ENCODE peak calls at places on chromosomes 7 and 10, in eight cellular contexts. Z is OCI-M1, U is PC-3, R is A549, H is cerebellum, N is PC-9, M is NCI-H1436, C is nucleus accumbens. Y is an unnamed sample.

GRCh38 chr7:64035388-64035787 is 9.8 kb upstream of the ZNF727 start:
- DNase-seq in M (no peak), H (no peak), Z (no peak), N (no peak), C (no peak), R (no peak), U (no peak), Y (no peak)

GRCh38 chr7:123769371-123769770 is 20.6 kb upstream of the WASL start:
- DNase-seq in Z (no peak), H (no peak), N (no peak), R (peak), U (peak), M (no peak), C (no peak), Y (no peak)

GRCh38 chr10:92834331-92834730 is 14.0 kb upstream of the EXOC6 start:
- DNase-seq in R (no peak), N (no peak), U (no peak), Z (no peak), H (no peak), C (no peak), M (no peak), Y (no peak)

GRCh38 chr7:130959743-130960207 is 225.8 kb upstream of the KLF14 start:
- DNase-seq in U (peak), C (no peak), H (no peak), Z (peak), R (peak), M (no peak), N (no peak), Y (no peak)

GRCh38 chr7:2893411-2893861 is 49.3 kb upstream of the GNA12 start:
- DNase-seq in N (no peak), R (no peak), M (no peak), H (no peak), Z (no peak), C (no peak), U (no peak), Y (no peak)

GRCh38 chr10:5888843-5889623 is 660 bp downstream of the ANKRD16 start:
- DNase-seq in N (no peak), Z (peak), H (no peak), M (peak), R (no peak), C (no peak), U (peak), Y (no peak)

GRCh38 chr7:28688651-28689050 is 269.5 kb downstream of the TRIL start:
- DNase-seq in C (no peak), Z (no peak), R (no peak), M (no peak), U (peak), H (no peak), N (no peak), Y (no peak)

GRCh38 chr7:150685219-150686029 is at the start of gene GIMAP2:
- DNase-seq in H (no peak), M (no peak), Z (peak), N (no peak), U (peak), C (no peak), R (no peak), Y (peak)

GRCh38 chr7:78770422-78771410 is 682.8 kb downstream of the MAGI2 start:
- DNase-seq in M (no peak), Z (no peak), U (no peak), H (peak), R (no peak), C (peak), N (no peak), Y (peak)

GRCh38 chr7:137127058-137127457 is 216.5 kb downstream of the PTN start:
- DNase-seq in N (no peak), U (no peak), M (no peak), Z (no peak), R (no peak), H (no peak), C (no peak), Y (no peak)

GRCh38 chr10:92712016-92712889 is 22.5 kb downstream of the HHEX start:
- DNase-seq in N (no peak), C (no peak), U (no peak), M (no peak), Z (no peak), H (no peak), R (no peak), Y (no peak)

GRCh38 chr7:142553216-142553615 is 196.1 kb upstream of the PRSS1 start:
- DNase-seq in N (peak), R (no peak), M (no peak), C (no peak), Z (no peak), H (no peak), U (peak), Y (no peak)

GRCh38 chr7:158584392-158584791 is 3.2 kb downstream of the PTPRN2 start:
- DNase-seq in U (no peak), R (no peak), Z (no peak), M (no peak), N (no peak), C (no peak), H (no peak), Y (no peak)

GRCh38 chr7:5093948-5094347 is 48.3 kb downstream of the RBAK start:
- DNase-seq in R (no peak), Z (no peak), M (no peak), N (no peak), H (no peak), U (no peak), C (no peak), Y (no peak)

GRCh38 chr10:50326757-50327701 is 75.7 kb upstream of the ASAH2 start:
- DNase-seq in Z (peak), N (no peak), R (no peak), U (peak), H (peak), C (no peak), M (no peak), Y (peak)

GRCh38 chr7:79185605-79186004 is 267.9 kb downstream of the MAGI2 start:
- DNase-seq in R (no peak), U (no peak), H (no peak), M (no peak), Z (no peak), C (no peak), N (no peak), Y (no peak)

GRCh38 chr7:88357794-88358533 is 51.3 kb upstream of the STEAP4 start:
- DNase-seq in U (peak), H (no peak), R (no peak), N (no peak), C (no peak), M (no peak), Z (peak), Y (no peak)

GRCh38 chr7:18792866-18793595 is 297.5 kb downstream of the HDAC9 start:
- DNase-seq in U (no peak), Z (no peak), R (no peak), N (no peak), H (no peak), M (no peak), C (no peak), Y (no peak)

GRCh38 chr7:132112111-132112510 is 464.2 kb downstream of the PLXNA4 start:
- DNase-seq in N (no peak), C (no peak), Z (no peak), U (no peak), R (no peak), M (no peak), H (no peak), Y (no peak)

GRCh38 chr10:90865400-90865799 is 6.4 kb upstream of the RPP30 start:
- DNase-seq in N (no peak), U (peak), H (no peak), Z (peak), R (peak), M (no peak), C (no peak), Y (no peak)

GRCh38 chr7:140314571-140315480 is 83.5 kb downstream of the SLC37A3 start:
- DNase-seq in R (no peak), Z (no peak), U (no peak), C (no peak), H (no peak), M (no peak), N (no peak), Y (no peak)

GRCh38 chr10:122122493-122122892 is 133.5 kb downstream of the TACC2 start:
- DNase-seq in N (no peak), M (no peak), H (no peak), Z (no peak), R (no peak), U (no peak), C (no peak), Y (no peak)

GRCh38 chr7:106770191-106770590 is 94.9 kb upstream of the PIK3CG start:
- DNase-seq in H (no peak), U (peak), N (peak), Z (no peak), M (no peak), R (no peak), C (no peak), Y (no peak)

GRCh38 chr7:30181211-30181610 is 46.4 kb downstream of the MTURN start:
- DNase-seq in C (no peak), R (no peak), H (no peak), N (no peak), Z (no peak), U (no peak), M (no peak), Y (no peak)

GRCh38 chr10:77909755-77910375 is 16.7 kb downstream of the DLG5 start:
- DNase-seq in Z (peak), N (peak), H (no peak), C (no peak), M (no peak), R (peak), U (peak), Y (no peak)

GRCh38 chr7:94907420-94908203 is at the start of gene PPP1R9A:
- DNase-seq in Z (no peak), H (peak), N (no peak), R (peak), U (peak), C (peak), M (peak), Y (peak)

GRCh38 chr7:82839555-82839954 is 323.1 kb downstream of the PCLO start:
- DNase-seq in Z (no peak), U (no peak), H (no peak), C (no peak), R (no peak), M (no peak), N (no peak), Y (no peak)

GRCh38 chr7:18565337-18565736 is 69.8 kb downstream of the HDAC9 start:
- DNase-seq in M (no peak), N (no peak), R (no peak), C (no peak), U (no peak), Z (no peak), H (peak), Y (no peak)

GRCh38 chr7:42235734-42236133 is 1.3 kb downstream of the GLI3 start:
- DNase-seq in Z (no peak), M (no peak), U (no peak), H (no peak), N (no peak), R (no peak), C (no peak), Y (no peak)

GRCh38 chr7:45151131-45151684 is 6.4 kb upstream of the RAMP3 start:
- DNase-seq in Z (no peak), C (no peak), R (no peak), N (no peak), U (no peak), M (no peak), H (no peak), Y (no peak)

GRCh38 chr7:26156454-26157365 is 4.7 kb downstream of the NFE2L3 start:
- DNase-seq in N (peak), M (no peak), Z (peak), R (peak), C (no peak), U (peak), H (no peak), Y (no peak)

GRCh38 chr10:6461961-6462360 is 118.1 kb downstream of the PRKCQ start:
- DNase-seq in H (no peak), R (no peak), M (no peak), C (no peak), Z (no peak), U (no peak), N (no peak), Y (no peak)

GRCh38 chr10:126683466-126683865 is 13.0 kb upstream of the C10orf90 start:
- DNase-seq in U (no peak), N (no peak), M (no peak), C (no peak), Z (no peak), H (no peak), R (no peak), Y (no peak)

Y was measured in putamen.